ENCODE peak calls at places on chromosomes 3 and 15, in four cellular contexts. One of them, this sample, is unnamed.

GRCh38 chr15:80228959-80229610 is 22.9 kb downstream of the CTXND1 start:
- DNase-seq in GM12878: no peak
- DNase-seq in GM12891: no peak
- DNase-seq in K562: no peak
- DNase-seq in this sample: no peak

GRCh38 chr15:95196176-95196915 is 965.0 kb downstream of the MCTP2 start:
- DNase-seq in GM12878: no peak
- DNase-seq in GM12891: no peak
- DNase-seq in K562: peak
- DNase-seq in this sample: no peak

GRCh38 chr3:108130705-108131104 is 39.9 kb upstream of the CD47 start:
- DNase-seq in GM12891: no peak
- DNase-seq in GM12878: no peak
- DNase-seq in K562: no peak
- DNase-seq in this sample: no peak

GRCh38 chr15:70324001-70324974 is 226.6 kb upstream of the TLE3 start:
- DNase-seq in K562: no peak
- DNase-seq in GM12891: no peak
- DNase-seq in GM12878: no peak
- DNase-seq in this sample: no peak

GRCh38 chr3:124057453-124057852 is 65.5 kb upstream of the ROPN1 start:
- DNase-seq in GM12891: no peak
- DNase-seq in GM12878: no peak
- DNase-seq in K562: no peak
- DNase-seq in this sample: no peak

GRCh38 chr15:47066386-47066785 is 650.9 kb upstream of the SEMA6D start:
- DNase-seq in GM12878: no peak
- DNase-seq in GM12891: no peak
- DNase-seq in K562: no peak
- DNase-seq in this sample: no peak

GRCh38 chr15:88513195-88513594 is 33.3 kb downstream of the DET1 start:
- DNase-seq in K562: no peak
- DNase-seq in GM12878: no peak
- DNase-seq in GM12891: no peak
- DNase-seq in this sample: no peak

GRCh38 chr3:101081990-101082389 is 88.8 kb upstream of the ABI3BP start:
- DNase-seq in K562: no peak
- DNase-seq in GM12891: no peak
- DNase-seq in GM12878: no peak
- DNase-seq in this sample: no peak

GRCh38 chr3:123734527-123734902 is 149.6 kb downstream of the MYLK start:
- DNase-seq in K562: no peak
- DNase-seq in GM12878: no peak
- DNase-seq in GM12891: no peak
- DNase-seq in this sample: no peak

GRCh38 chr3:94374439-94375161 is 311.7 kb downstream of the NSUN3 start:
- DNase-seq in GM12878: no peak
- DNase-seq in K562: no peak
- DNase-seq in GM12891: no peak
- DNase-seq in this sample: no peak

GRCh38 chr3:127750226-127751031 is 71.9 kb downstream of the MGLL start:
- DNase-seq in K562: no peak
- DNase-seq in GM12878: peak
- DNase-seq in GM12891: no peak
- DNase-seq in this sample: peak

GRCh38 chr3:125594581-125595011 is 701 bp downstream of the OSBPL11 start:
- DNase-seq in K562: peak
- DNase-seq in GM12878: no peak
- DNase-seq in GM12891: no peak
- DNase-seq in this sample: no peak

GRCh38 chr3:124588794-124589193 is 141.5 kb upstream of the UMPS start:
- DNase-seq in GM12878: no peak
- DNase-seq in GM12891: no peak
- DNase-seq in K562: no peak
- DNase-seq in this sample: no peak

GRCh38 chr3:69451594-69451993 is 65.7 kb upstream of the FRMD4B start:
- DNase-seq in K562: no peak
- DNase-seq in GM12891: no peak
- DNase-seq in GM12878: no peak
- DNase-seq in this sample: no peak

GRCh38 chr15:58742424-58743160 is 6.9 kb downstream of the ADAM10 start:
- DNase-seq in GM12878: no peak
- DNase-seq in GM12891: no peak
- DNase-seq in K562: no peak
- DNase-seq in this sample: no peak

GRCh38 chr3:171072432-171072831 is 45.9 kb upstream of the SLC2A2 start:
- DNase-seq in GM12891: no peak
- DNase-seq in K562: no peak
- DNase-seq in GM12878: no peak
- DNase-seq in this sample: no peak

GRCh38 chr3:176190755-176191154 is 1006.5 kb downstream of the TBL1XR1 start:
- DNase-seq in GM12891: no peak
- DNase-seq in GM12878: no peak
- DNase-seq in K562: no peak
- DNase-seq in this sample: no peak

GRCh38 chr15:75194397-75194796 is 7.3 kb upstream of the C15orf39 start:
- DNase-seq in GM12891: no peak
- DNase-seq in K562: no peak
- DNase-seq in GM12878: no peak
- DNase-seq in this sample: no peak

GRCh38 chr15:75191235-75191634 is 10.4 kb upstream of the C15orf39 start:
- DNase-seq in K562: no peak
- DNase-seq in GM12878: no peak
- DNase-seq in GM12891: no peak
- DNase-seq in this sample: no peak

GRCh38 chr15:75193272-75193671 is 8.4 kb upstream of the C15orf39 start:
- DNase-seq in GM12891: no peak
- DNase-seq in GM12878: no peak
- DNase-seq in K562: no peak
- DNase-seq in this sample: no peak

GRCh38 chr15:75193976-75194375 is 7.7 kb upstream of the C15orf39 start:
- DNase-seq in GM12878: no peak
- DNase-seq in K562: no peak
- DNase-seq in GM12891: no peak
- DNase-seq in this sample: no peak

GRCh38 chr15:75192307-75192706 is 9.4 kb upstream of the C15orf39 start:
- DNase-seq in GM12878: no peak
- DNase-seq in GM12891: no peak
- DNase-seq in K562: no peak
- DNase-seq in this sample: no peak
- TF ChIP-seq SPI1 in GM12878: no peak
- TF ChIP-seq SPI1 in GM12891: no peak
- TF ChIP-seq SPI1 in K562: no peak
- TF ChIP-seq SPI1 in this sample: no peak

GRCh38 chr3:61311044-61311443 is 59.8 kb upstream of the FHIT start:
- DNase-seq in K562: no peak
- DNase-seq in GM12891: no peak
- DNase-seq in GM12878: no peak
- DNase-seq in this sample: no peak

DNA sequence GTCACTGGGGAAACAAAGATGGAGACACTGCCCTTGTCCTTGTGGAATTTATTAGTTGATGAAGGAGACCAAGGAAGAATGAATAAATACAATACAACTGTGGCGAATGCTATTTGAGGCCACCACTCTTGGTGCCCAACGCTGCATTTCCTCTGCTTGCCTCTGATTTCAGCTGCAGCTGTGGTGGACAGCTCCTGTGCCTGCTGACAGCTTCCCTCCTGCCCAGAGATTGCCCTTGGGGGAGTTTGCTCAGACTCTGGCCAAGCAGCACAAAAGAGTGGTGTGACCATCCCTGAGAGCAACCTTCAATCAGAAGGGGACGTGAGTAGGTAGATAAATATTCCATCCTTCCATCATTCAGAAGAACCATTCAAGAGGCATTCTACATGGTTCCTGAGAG is 64.6 kb upstream of the FHIT start:
- DNase-seq in GM12891: no peak
- DNase-seq in GM12878: no peak
- DNase-seq in K562: no peak
- DNase-seq in this sample: no peak
- TF ChIP-seq SPI1 in GM12891: no peak
- TF ChIP-seq SPI1 in GM12878: no peak
- TF ChIP-seq SPI1 in K562: no peak
- TF ChIP-seq SPI1 in this sample: no peak

GRCh38 chr15:101294731-101295606 is at the start of gene SNRPA1:
- DNase-seq in K562: peak
- DNase-seq in GM12878: peak
- DNase-seq in GM12891: peak
- DNase-seq in this sample: peak

GRCh38 chr15:101293122-101293521 is 1.9 kb downstream of the SNRPA1 start:
- DNase-seq in GM12891: no peak
- DNase-seq in K562: no peak
- DNase-seq in GM12878: no peak
- DNase-seq in this sample: no peak

GRCh38 chr15:101296418-101297405 is 1.7 kb upstream of the SNRPA1 start:
- DNase-seq in K562: no peak
- DNase-seq in GM12891: no peak
- DNase-seq in GM12878: no peak
- DNase-seq in this sample: no peak

GRCh38 chr15:101295607-101296225 is 668 bp upstream of the SNRPA1 start:
- DNase-seq in GM12891: no peak
- DNase-seq in K562: no peak
- DNase-seq in GM12878: no peak
- DNase-seq in this sample: no peak
- TF ChIP-seq SPI1 in GM12891: no peak
- TF ChIP-seq SPI1 in K562: no peak
- TF ChIP-seq SPI1 in GM12878: no peak
- TF ChIP-seq SPI1 in this sample: no peak

GRCh38 chr3:194953291-194953690 is 267.6 kb downstream of the FAM43A start:
- DNase-seq in GM12878: no peak
- DNase-seq in K562: no peak
- DNase-seq in GM12891: no peak
- DNase-seq in this sample: no peak

GRCh38 chr3:194950906-194951628 is 265.4 kb downstream of the FAM43A start:
- DNase-seq in GM12891: no peak
- DNase-seq in K562: no peak
- DNase-seq in GM12878: no peak
- DNase-seq in this sample: no peak

GRCh38 chr3:194951931-194952572 is 266.4 kb downstream of the FAM43A start:
- DNase-seq in GM12891: no peak
- DNase-seq in K562: no peak
- DNase-seq in GM12878: no peak
- DNase-seq in this sample: no peak

GRCh38 chr3:194955546-194955945 is 269.9 kb downstream of the FAM43A start:
- DNase-seq in K562: no peak
- DNase-seq in GM12878: no peak
- DNase-seq in GM12891: no peak
- DNase-seq in this sample: no peak

GRCh38 chr3:194952882-194953281 is 267.2 kb downstream of the FAM43A start:
- DNase-seq in K562: no peak
- DNase-seq in GM12891: no peak
- DNase-seq in GM12878: no peak
- DNase-seq in this sample: no peak
- TF ChIP-seq SPI1 in K562: no peak
- TF ChIP-seq SPI1 in GM12891: no peak
- TF ChIP-seq SPI1 in GM12878: no peak
- TF ChIP-seq SPI1 in this sample: no peak

DNA sequence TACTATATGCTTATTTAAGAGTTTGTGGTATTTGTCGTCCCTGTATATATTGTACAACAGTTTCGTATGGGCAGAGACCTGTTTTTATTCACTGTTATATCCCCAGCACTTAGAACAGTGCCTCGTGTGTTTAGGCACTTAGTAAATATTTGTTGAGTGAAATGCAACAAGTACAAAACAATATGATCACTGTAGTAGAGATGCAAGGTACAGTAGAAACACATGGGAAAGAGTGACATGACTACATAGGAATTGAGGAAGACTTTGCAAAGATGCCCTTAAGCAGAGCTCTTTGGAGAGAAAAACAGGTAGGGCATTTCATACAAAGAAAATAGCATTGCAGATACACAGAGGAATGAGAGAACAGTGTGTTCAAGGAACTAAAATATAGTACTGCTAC is 18.3 kb downstream of the RASA2 start:
- DNase-seq in GM12878: no peak
- DNase-seq in K562: no peak
- DNase-seq in GM12891: no peak
- DNase-seq in this sample: no peak
- TF ChIP-seq SPI1 in GM12878: no peak
- TF ChIP-seq SPI1 in K562: no peak
- TF ChIP-seq SPI1 in GM12891: no peak
- TF ChIP-seq SPI1 in this sample: no peak

GRCh38 chr3:138254199-138254598 is 67.1 kb downstream of the ARMC8 start:
- DNase-seq in K562: no peak
- DNase-seq in GM12891: no peak
- DNase-seq in GM12878: no peak
- DNase-seq in this sample: no peak

GRCh38 chr3:138257986-138258385 is 70.9 kb downstream of the ARMC8 start:
- DNase-seq in K562: no peak
- DNase-seq in GM12878: no peak
- DNase-seq in GM12891: no peak
- DNase-seq in this sample: no peak

GRCh38 chr3:138256022-138256421 is 68.9 kb downstream of the ARMC8 start:
- DNase-seq in K562: no peak
- DNase-seq in GM12891: no peak
- DNase-seq in GM12878: no peak
- DNase-seq in this sample: no peak

GRCh38 chr3:138249636-138250035 is 62.5 kb downstream of the ARMC8 start:
- DNase-seq in K562: no peak
- DNase-seq in GM12878: no peak
- DNase-seq in GM12891: no peak
- DNase-seq in this sample: no peak

DNA sequence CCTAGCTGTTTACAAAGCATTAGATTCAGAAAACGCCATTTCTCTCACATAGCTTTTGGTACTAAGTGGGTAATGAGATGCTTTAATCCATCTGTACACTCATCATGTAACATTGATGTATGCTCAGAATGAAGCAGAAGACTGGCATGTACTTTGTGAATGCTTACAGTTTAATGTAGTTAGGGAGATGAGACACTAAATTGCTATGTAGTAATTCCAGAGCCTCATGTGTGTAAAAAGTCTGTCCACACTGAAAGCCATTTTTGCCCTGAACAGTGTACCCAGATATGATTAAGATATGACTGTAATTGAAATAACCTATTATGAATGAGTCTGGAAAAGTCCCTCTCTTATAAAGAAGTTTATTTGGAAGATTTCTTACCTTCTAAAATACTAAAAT is 66.5 kb downstream of the ARMC8 start:
- DNase-seq in K562: no peak
- DNase-seq in GM12878: no peak
- DNase-seq in GM12891: no peak
- DNase-seq in this sample: no peak
- TF ChIP-seq SPI1 in K562: no peak
- TF ChIP-seq SPI1 in GM12878: no peak
- TF ChIP-seq SPI1 in GM12891: no peak
- TF ChIP-seq SPI1 in this sample: no peak

DNA sequence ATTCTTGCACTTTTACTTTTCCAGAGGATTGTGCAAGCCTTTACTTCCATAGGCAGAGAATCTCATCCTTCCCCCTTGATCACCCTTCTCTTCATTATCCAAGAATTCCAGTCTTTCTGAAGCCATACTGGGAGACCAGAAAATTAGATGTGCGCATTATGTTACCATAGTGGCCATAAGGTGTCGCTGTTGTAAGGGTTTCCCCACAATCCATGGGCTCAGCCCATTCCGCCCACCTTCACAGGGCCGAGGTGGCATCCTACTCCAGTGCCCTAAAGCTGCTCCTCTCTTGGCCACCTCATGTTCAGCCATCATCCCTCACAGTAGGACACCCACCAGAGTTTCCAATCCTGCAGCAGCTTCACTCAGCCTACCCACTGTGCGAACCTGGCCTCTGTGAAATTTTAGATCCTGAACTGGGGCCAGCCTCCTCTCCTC is 35.0 kb downstream of the CTSH start:
- DNase-seq in GM12878: peak
- DNase-seq in GM12891: no peak
- DNase-seq in K562: peak
- DNase-seq in this sample: no peak
- TF ChIP-seq SPI1 in GM12878: no peak
- TF ChIP-seq SPI1 in GM12891: no peak
- TF ChIP-seq SPI1 in K562: no peak
- TF ChIP-seq SPI1 in this sample: no peak